ENCODE peak calls at places on chromosomes 12 and 14, in ten cellular contexts. One of them, this sample, is unnamed.

GRCh38 chr14:36293824-36294223 is 26.6 kb downstream of the MBIP start:
- DNase-seq in ascending aorta: no peak
- DNase-seq in brain microvascular endothelial cell: peak; percentile 21
- DNase-seq in fibroblast of lung: peak; percentile 50
- DNase-seq in endodermal cell: no peak
- DNase-seq in RWPE2: no peak
- DNase-seq in transverse colon: no peak
- DNase-seq in mammary epithelial cell: no peak
- DNase-seq in left ventricle myocardium inferior: no peak
- DNase-seq in colonic mucosa: no peak
- DNase-seq in this sample: no peak

GRCh38 chr12:64522316-64522715 is 70.4 kb downstream of the TBK1 start:
- DNase-seq in colonic mucosa: no peak
- DNase-seq in transverse colon: no peak
- DNase-seq in fibroblast of lung: peak; percentile 56
- DNase-seq in left ventricle myocardium inferior: no peak
- DNase-seq in brain microvascular endothelial cell: no peak
- DNase-seq in endodermal cell: peak; percentile 48
- DNase-seq in mammary epithelial cell: peak; percentile 1
- DNase-seq in ascending aorta: no peak
- DNase-seq in RWPE2: no peak
- DNase-seq in this sample: no peak

GRCh38 chr12:130482448-130482847 is 144.8 kb downstream of the PIWIL1 start:
- DNase-seq in fibroblast of lung: no peak
- DNase-seq in endodermal cell: peak; percentile 92
- DNase-seq in mammary epithelial cell: no peak
- DNase-seq in ascending aorta: no peak
- DNase-seq in transverse colon: no peak
- DNase-seq in left ventricle myocardium inferior: no peak
- DNase-seq in colonic mucosa: no peak
- DNase-seq in RWPE2: no peak
- DNase-seq in brain microvascular endothelial cell: no peak
- DNase-seq in this sample: no peak

GRCh38 chr12:752673-753400 is 458 bp downstream of the WNK1 start:
- DNase-seq in transverse colon: peak; percentile 69
- DNase-seq in endodermal cell: peak; percentile 87
- DNase-seq in mammary epithelial cell: peak; percentile 53
- DNase-seq in fibroblast of lung: peak; percentile 42
- DNase-seq in left ventricle myocardium inferior: peak; percentile 57
- DNase-seq in ascending aorta: peak; percentile 80
- DNase-seq in colonic mucosa: peak; percentile 60
- DNase-seq in brain microvascular endothelial cell: peak; percentile 18
- DNase-seq in RWPE2: no peak
- DNase-seq in this sample: peak; percentile 45

GRCh38 chr12:97609957-97610356 is 147.4 kb downstream of the RMST start:
- DNase-seq in endodermal cell: no peak
- DNase-seq in ascending aorta: no peak
- DNase-seq in colonic mucosa: no peak
- DNase-seq in RWPE2: no peak
- DNase-seq in left ventricle myocardium inferior: no peak
- DNase-seq in fibroblast of lung: no peak
- DNase-seq in brain microvascular endothelial cell: no peak
- DNase-seq in mammary epithelial cell: no peak
- DNase-seq in transverse colon: no peak
- DNase-seq in this sample: no peak

GRCh38 chr14:99602788-99603415 is 1.1 kb downstream of the CCDC85C start:
- DNase-seq in left ventricle myocardium inferior: no peak
- DNase-seq in mammary epithelial cell: no peak
- DNase-seq in ascending aorta: no peak
- DNase-seq in brain microvascular endothelial cell: no peak
- DNase-seq in fibroblast of lung: no peak
- DNase-seq in colonic mucosa: no peak
- DNase-seq in transverse colon: no peak
- DNase-seq in RWPE2: no peak
- DNase-seq in endodermal cell: peak; percentile 70
- DNase-seq in this sample: no peak

GRCh38 chr12:104698871-104699270 is 242.1 kb downstream of the CHST11 start:
- DNase-seq in mammary epithelial cell: peak; percentile 5
- DNase-seq in ascending aorta: no peak
- DNase-seq in transverse colon: no peak
- DNase-seq in brain microvascular endothelial cell: no peak
- DNase-seq in fibroblast of lung: peak; percentile 67
- DNase-seq in colonic mucosa: no peak
- DNase-seq in left ventricle myocardium inferior: no peak
- DNase-seq in endodermal cell: no peak
- DNase-seq in RWPE2: no peak
- DNase-seq in this sample: no peak

GRCh38 chr12:30930238-30931010 is 3.9 kb downstream of the TSPAN11 start:
- DNase-seq in mammary epithelial cell: no peak
- DNase-seq in left ventricle myocardium inferior: no peak
- DNase-seq in transverse colon: no peak
- DNase-seq in RWPE2: no peak
- DNase-seq in ascending aorta: peak; percentile 45
- DNase-seq in fibroblast of lung: no peak
- DNase-seq in endodermal cell: peak; percentile 35
- DNase-seq in brain microvascular endothelial cell: no peak
- DNase-seq in colonic mucosa: no peak
- DNase-seq in this sample: no peak

GRCh38 chr12:116537149-116537904 is 21.9 kb upstream of the MAP1LC3B2 start:
- DNase-seq in RWPE2: no peak
- DNase-seq in ascending aorta: no peak
- DNase-seq in transverse colon: peak; percentile 13
- DNase-seq in mammary epithelial cell: no peak
- DNase-seq in endodermal cell: no peak
- DNase-seq in left ventricle myocardium inferior: no peak
- DNase-seq in brain microvascular endothelial cell: no peak
- DNase-seq in fibroblast of lung: no peak
- DNase-seq in colonic mucosa: no peak
- DNase-seq in this sample: no peak

GRCh38 chr12:106132175-106133135 is 6.3 kb downstream of the NUAK1 start:
- DNase-seq in mammary epithelial cell: no peak
- DNase-seq in endodermal cell: peak; percentile 82
- DNase-seq in left ventricle myocardium inferior: no peak
- DNase-seq in colonic mucosa: no peak
- DNase-seq in ascending aorta: no peak
- DNase-seq in RWPE2: no peak
- DNase-seq in fibroblast of lung: no peak
- DNase-seq in transverse colon: no peak
- DNase-seq in brain microvascular endothelial cell: no peak
- DNase-seq in this sample: no peak

GRCh38 chr14:29310757-29311156 is 544.2 kb downstream of the FOXG1 start:
- DNase-seq in endodermal cell: no peak
- DNase-seq in fibroblast of lung: peak; percentile 86
- DNase-seq in ascending aorta: no peak
- DNase-seq in mammary epithelial cell: no peak
- DNase-seq in brain microvascular endothelial cell: peak; percentile 46
- DNase-seq in RWPE2: no peak
- DNase-seq in left ventricle myocardium inferior: no peak
- DNase-seq in colonic mucosa: no peak
- DNase-seq in transverse colon: no peak
- DNase-seq in this sample: no peak

GRCh38 chr14:99899578-99900178 is 106.5 kb downstream of the EML1 start:
- DNase-seq in ascending aorta: no peak
- DNase-seq in endodermal cell: no peak
- DNase-seq in colonic mucosa: no peak
- DNase-seq in mammary epithelial cell: no peak
- DNase-seq in RWPE2: no peak
- DNase-seq in transverse colon: no peak
- DNase-seq in left ventricle myocardium inferior: no peak
- DNase-seq in brain microvascular endothelial cell: no peak
- DNase-seq in fibroblast of lung: peak; percentile 13
- DNase-seq in this sample: no peak

GRCh38 chr14:22184157-22185025 is 404.6 kb downstream of the DAD1 start:
- DNase-seq in left ventricle myocardium inferior: no peak
- DNase-seq in fibroblast of lung: peak; percentile 53
- DNase-seq in ascending aorta: no peak
- DNase-seq in RWPE2: no peak
- DNase-seq in transverse colon: no peak
- DNase-seq in mammary epithelial cell: no peak
- DNase-seq in endodermal cell: no peak
- DNase-seq in brain microvascular endothelial cell: peak; percentile 72
- DNase-seq in colonic mucosa: no peak
- DNase-seq in this sample: no peak

GRCh38 chr12:121579190-121579791 is 1.5 kb downstream of the KDM2B start:
- DNase-seq in mammary epithelial cell: no peak
- DNase-seq in left ventricle myocardium inferior: peak; percentile 29
- DNase-seq in transverse colon: peak; percentile 54
- DNase-seq in endodermal cell: peak; percentile 81
- DNase-seq in ascending aorta: peak; percentile 66
- DNase-seq in RWPE2: no peak
- DNase-seq in brain microvascular endothelial cell: no peak
- DNase-seq in colonic mucosa: peak; percentile 60
- DNase-seq in fibroblast of lung: no peak
- DNase-seq in this sample: peak; percentile 51

GRCh38 chr12:107362960-107363359 is 269.6 kb upstream of the CRY1 start:
- DNase-seq in mammary epithelial cell: no peak
- DNase-seq in endodermal cell: no peak
- DNase-seq in colonic mucosa: no peak
- DNase-seq in fibroblast of lung: no peak
- DNase-seq in left ventricle myocardium inferior: no peak
- DNase-seq in brain microvascular endothelial cell: no peak
- DNase-seq in ascending aorta: no peak
- DNase-seq in transverse colon: no peak
- DNase-seq in RWPE2: no peak
- DNase-seq in this sample: no peak

GRCh38 chr14:76834296-76834695 is 8.1 kb downstream of the LRRC74A start:
- DNase-seq in fibroblast of lung: no peak
- DNase-seq in mammary epithelial cell: no peak
- DNase-seq in brain microvascular endothelial cell: no peak
- DNase-seq in left ventricle myocardium inferior: no peak
- DNase-seq in colonic mucosa: no peak
- DNase-seq in RWPE2: no peak
- DNase-seq in ascending aorta: no peak
- DNase-seq in endodermal cell: no peak
- DNase-seq in transverse colon: no peak
- DNase-seq in this sample: no peak
- TF ChIP-seq CTCF in fibroblast of lung: no peak
- TF ChIP-seq CTCF in mammary epithelial cell: no peak
- TF ChIP-seq CTCF in brain microvascular endothelial cell: no peak
- TF ChIP-seq CTCF in left ventricle myocardium inferior: no peak
- TF ChIP-seq CTCF in colonic mucosa: no peak
- TF ChIP-seq CTCF in RWPE2: no peak
- TF ChIP-seq CTCF in ascending aorta: no peak
- TF ChIP-seq CTCF in endodermal cell: no peak
- TF ChIP-seq CTCF in transverse colon: no peak
- TF ChIP-seq CTCF in this sample: no peak

GRCh38 chr12:3336606-3337311 is 154.2 kb upstream of the PRMT8 start:
- DNase-seq in left ventricle myocardium inferior: no peak
- DNase-seq in ascending aorta: no peak
- DNase-seq in RWPE2: no peak
- DNase-seq in fibroblast of lung: peak; percentile 62
- DNase-seq in mammary epithelial cell: peak; percentile 72
- DNase-seq in colonic mucosa: no peak
- DNase-seq in brain microvascular endothelial cell: no peak
- DNase-seq in endodermal cell: no peak
- DNase-seq in transverse colon: no peak
- DNase-seq in this sample: peak; percentile 59
- H3K27me3 ChIP-seq in left ventricle myocardium inferior: no peaks in the 10 kb centered on the region
- H3K27me3 ChIP-seq in ascending aorta: no peaks in the 10 kb centered on the region
- H3K27me3 ChIP-seq in RWPE2: no peaks in the 10 kb centered on the region
- H3K27me3 ChIP-seq in fibroblast of lung: peaks cover 3% of the 10 kb centered on the region
- H3K27me3 ChIP-seq in mammary epithelial cell: no peaks in the 10 kb centered on the region
- H3K27me3 ChIP-seq in colonic mucosa: no peaks in the 10 kb centered on the region
- H3K27me3 ChIP-seq in brain microvascular endothelial cell: peaks cover 3% of the 10 kb centered on the region
- H3K27me3 ChIP-seq in endodermal cell: no peaks in the 10 kb centered on the region
- H3K27me3 ChIP-seq in transverse colon: no peaks in the 10 kb centered on the region
- H3K27me3 ChIP-seq in this sample: no peaks in the 10 kb centered on the region

GRCh38 chr14:81066672-81067071 is 111.3 kb downstream of the TSHR start:
- DNase-seq in colonic mucosa: no peak
- DNase-seq in left ventricle myocardium inferior: no peak
- DNase-seq in mammary epithelial cell: no peak
- DNase-seq in brain microvascular endothelial cell: no peak
- DNase-seq in fibroblast of lung: peak; percentile 27
- DNase-seq in ascending aorta: no peak
- DNase-seq in RWPE2: no peak
- DNase-seq in transverse colon: no peak
- DNase-seq in endodermal cell: no peak
- DNase-seq in this sample: no peak

GRCh38 chr14:81062380-81062779 is 107.0 kb downstream of the TSHR start:
- DNase-seq in transverse colon: no peak
- DNase-seq in brain microvascular endothelial cell: no peak
- DNase-seq in mammary epithelial cell: no peak
- DNase-seq in endodermal cell: no peak
- DNase-seq in left ventricle myocardium inferior: no peak
- DNase-seq in fibroblast of lung: no peak
- DNase-seq in colonic mucosa: no peak
- DNase-seq in ascending aorta: no peak
- DNase-seq in RWPE2: no peak
- DNase-seq in this sample: no peak

GRCh38 chr14:81068384-81068783 is 113.0 kb downstream of the TSHR start:
- DNase-seq in ascending aorta: no peak
- DNase-seq in endodermal cell: no peak
- DNase-seq in brain microvascular endothelial cell: no peak
- DNase-seq in transverse colon: no peak
- DNase-seq in left ventricle myocardium inferior: no peak
- DNase-seq in mammary epithelial cell: no peak
- DNase-seq in fibroblast of lung: no peak
- DNase-seq in colonic mucosa: no peak
- DNase-seq in RWPE2: no peak
- DNase-seq in this sample: no peak

GRCh38 chr14:81067156-81067555 is 111.7 kb downstream of the TSHR start:
- DNase-seq in colonic mucosa: no peak
- DNase-seq in RWPE2: no peak
- DNase-seq in ascending aorta: no peak
- DNase-seq in mammary epithelial cell: no peak
- DNase-seq in transverse colon: no peak
- DNase-seq in left ventricle myocardium inferior: no peak
- DNase-seq in brain microvascular endothelial cell: no peak
- DNase-seq in fibroblast of lung: no peak
- DNase-seq in endodermal cell: no peak
- DNase-seq in this sample: no peak

GRCh38 chr14:81062816-81063215 is 107.4 kb downstream of the TSHR start:
- DNase-seq in colonic mucosa: no peak
- DNase-seq in fibroblast of lung: no peak
- DNase-seq in ascending aorta: no peak
- DNase-seq in brain microvascular endothelial cell: no peak
- DNase-seq in RWPE2: no peak
- DNase-seq in mammary epithelial cell: peak; percentile 1
- DNase-seq in left ventricle myocardium inferior: no peak
- DNase-seq in transverse colon: no peak
- DNase-seq in endodermal cell: peak; percentile 78
- DNase-seq in this sample: no peak
- TF ChIP-seq CTCF in colonic mucosa: no peak
- TF ChIP-seq CTCF in fibroblast of lung: no peak
- TF ChIP-seq CTCF in ascending aorta: no peak
- TF ChIP-seq CTCF in brain microvascular endothelial cell: peak; percentile 43
- TF ChIP-seq CTCF in RWPE2: peak; percentile 63
- TF ChIP-seq CTCF in mammary epithelial cell: peak; percentile 13
- TF ChIP-seq CTCF in left ventricle myocardium inferior: peak; percentile 44
- TF ChIP-seq CTCF in transverse colon: no peak
- TF ChIP-seq CTCF in endodermal cell: peak; percentile 78
- TF ChIP-seq CTCF in this sample: no peak

DNA sequence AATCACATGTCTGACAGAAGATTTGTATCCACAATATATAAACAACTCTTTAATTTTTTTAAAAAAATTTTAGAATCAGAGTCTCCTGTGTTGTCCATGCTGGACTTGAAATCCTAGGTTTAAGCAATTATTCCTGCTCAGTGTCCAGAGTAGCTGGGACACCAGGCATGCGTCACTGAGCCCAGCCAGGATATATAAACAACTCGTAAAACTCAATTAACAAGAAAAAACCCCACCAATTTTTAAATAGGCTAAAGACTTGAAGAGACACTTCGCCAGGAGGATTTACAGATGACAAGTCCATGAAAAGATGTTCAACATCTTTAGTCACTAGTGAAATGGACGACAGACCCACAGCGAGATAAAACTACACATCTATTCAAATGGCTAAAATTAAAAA is 2.0 kb upstream of the SCN8A start:
- DNase-seq in fibroblast of lung: no peak
- DNase-seq in RWPE2: no peak
- DNase-seq in transverse colon: no peak
- DNase-seq in mammary epithelial cell: no peak
- DNase-seq in brain microvascular endothelial cell: no peak
- DNase-seq in left ventricle myocardium inferior: no peak
- DNase-seq in colonic mucosa: no peak
- DNase-seq in ascending aorta: no peak
- DNase-seq in endodermal cell: no peak
- DNase-seq in this sample: no peak
- H3K27me3 ChIP-seq in fibroblast of lung: no peaks in the 10 kb centered on the region
- H3K27me3 ChIP-seq in RWPE2: peaks cover 3% of the 10 kb centered on the region
- H3K27me3 ChIP-seq in transverse colon: peaks cover 74% of the 10 kb centered on the region
- H3K27me3 ChIP-seq in mammary epithelial cell: peaks cover 3% of the 10 kb centered on the region
- H3K27me3 ChIP-seq in brain microvascular endothelial cell: peaks cover 17% of the 10 kb centered on the region
- H3K27me3 ChIP-seq in left ventricle myocardium inferior: peaks cover 92% of the 10 kb centered on the region
- H3K27me3 ChIP-seq in colonic mucosa: peaks cover 6% of the 10 kb centered on the region
- H3K27me3 ChIP-seq in ascending aorta: peaks cover 4% of the 10 kb centered on the region
- H3K27me3 ChIP-seq in endodermal cell: peaks cover 17% of the 10 kb centered on the region
- H3K27me3 ChIP-seq in this sample: no peaks in the 10 kb centered on the region